ENCODE peak calls at places on chromosomes 12 and 14, in six cellular contexts. V, C, U, H, Y and B are unnamed samples.

GRCh38 chr12:28191018-28191595 is 851 bp downstream of the CCDC91 start:
- DNase-seq in U (peak; percentile 26), C (peak; percentile 60), H (no peak), V (no peak), Y (no peak), B (no peak)

GRCh38 chr14:67722293-67722692 is 20.6 kb downstream of the RDH12 start:
- DNase-seq in V (peak; percentile 47), C (peak; percentile 25), H (peak; percentile 81), U (no peak), Y (peak; percentile 78), B (no peak)

GRCh38 chr14:36935976-36936678 is 236.3 kb downstream of the SLC25A21 start:
- DNase-seq in C (peak; percentile 85), H (peak; percentile 41), U (no peak), V (peak; percentile 24), Y (no peak), B (no peak)

GRCh38 chr14:30034049-30034635 is 106.5 kb upstream of the PRKD1 start:
- DNase-seq in C (no peak), V (peak; percentile 51), H (no peak), Y (no peak), U (no peak), B (no peak)

GRCh38 chr12:21559855-21560569 is 33.9 kb downstream of the SPX start:
- DNase-seq in H (peak; percentile 49), U (no peak), V (peak; percentile 2), Y (no peak), C (peak; percentile 90), B (peak; percentile 62)

GRCh38 chr12:32272465-32272864 is 126.9 kb upstream of the FGD4 start:
- DNase-seq in C (no peak), U (no peak), H (no peak), Y (no peak), V (no peak), B (no peak)

GRCh38 chr12:103050273-103050672 is 92.8 kb downstream of the ASCL1 start:
- DNase-seq in U (no peak), V (no peak), C (no peak), Y (no peak), H (no peak), B (no peak)

GRCh38 chr14:56210570-56210969 is 92.4 kb downstream of the PELI2 start:
- DNase-seq in H (no peak), Y (no peak), U (no peak), C (no peak), V (peak; percentile 48), B (no peak)

GRCh38 chr14:104392001-104392395 is 187.6 kb upstream of the C14orf180 start:
- DNase-seq in H (no peak), C (no peak), V (no peak), U (no peak), Y (no peak), B (no peak)

GRCh38 chr12:115455268-115455681 is 771.3 kb upstream of the TBX3 start:
- DNase-seq in H (no peak), Y (no peak), U (no peak), V (no peak), C (no peak), B (no peak)

GRCh38 chr14:58705066-58705465 is 67.3 kb downstream of the DACT1 start:
- DNase-seq in H (peak; percentile 37), V (peak; percentile 58), U (no peak), Y (no peak), C (no peak), B (no peak)

GRCh38 chr12:123900898-123901376 is 71.7 kb downstream of the CCDC92 start:
- DNase-seq in U (no peak), Y (no peak), V (no peak), H (no peak), C (peak; percentile 47), B (no peak)

GRCh38 chr12:101018540-101018939 is 191.5 kb downstream of the SLC5A8 start:
- DNase-seq in V (peak; percentile 88), U (no peak), Y (peak; percentile 59), H (peak; percentile 81), C (peak; percentile 97), B (peak; percentile 85)

GRCh38 chr12:19709889-19710288 is 270.6 kb downstream of the AEBP2 start:
- DNase-seq in H (no peak), U (no peak), C (no peak), V (no peak), Y (no peak), B (no peak)

GRCh38 chr12:109927622-109928021 is 27.5 kb downstream of the TCHP start:
- DNase-seq in U (peak; percentile 40), V (peak; percentile 50), C (peak; percentile 60), Y (peak; percentile 50), H (peak; percentile 51), B (peak; percentile 47)

GRCh38 chr14:56422703-56423213 is 156.8 kb upstream of the TMEM260 start:
- DNase-seq in V (peak; percentile 76), C (peak; percentile 67), Y (peak; percentile 56), U (peak; percentile 30), H (peak; percentile 92), B (peak; percentile 84)

GRCh38 chr12:84738481-84738972 is 174.1 kb downstream of the SLC6A15 start:
- DNase-seq in U (no peak), H (peak; percentile 88), C (peak; percentile 91), V (peak; percentile 68), Y (no peak), B (peak; percentile 2)

GRCh38 chr14:68468437-68469207 is 324.2 kb downstream of the ZFP36L1 start:
- DNase-seq in Y (no peak), U (no peak), V (peak; percentile 85), C (peak; percentile 96), H (peak; percentile 63), B (peak; percentile 33)

GRCh38 chr14:44149597-44149996 is 357.5 kb downstream of the FSCB start:
- DNase-seq in H (no peak), V (no peak), C (peak; percentile 43), Y (no peak), U (no peak), B (no peak)
- TF ChIP-seq CTCF in H (no peak), V (no peak), C (peak; percentile 37), Y (no peak), U (peak; percentile 22), B (no peak)

DNA sequence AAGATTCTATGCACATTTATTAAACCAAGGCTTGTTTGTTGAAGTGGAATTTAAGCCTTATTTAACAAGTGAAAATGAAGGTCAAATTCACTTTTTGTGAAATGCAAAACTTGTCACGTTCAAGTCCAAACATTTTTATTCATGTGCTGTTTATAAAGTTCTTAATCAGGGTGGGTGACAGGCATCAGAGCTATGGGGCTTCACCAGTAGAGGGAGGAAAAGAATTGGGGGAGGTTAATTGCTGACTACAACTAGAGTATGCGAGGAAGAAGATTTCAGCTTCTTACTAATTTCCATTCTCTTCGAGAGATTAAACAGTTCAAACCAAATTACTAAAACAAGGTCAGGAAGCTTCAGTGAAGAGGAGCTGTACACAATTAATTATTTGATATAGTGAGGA is 9.7 kb downstream of the MOK start:
- DNase-seq in V (peak; percentile 45), U (no peak), Y (no peak), H (peak; percentile 63), C (no peak), B (no peak)
- TF ChIP-seq CTCF in V (peak; percentile 53), U (no peak), Y (peak; percentile 31), H (peak; percentile 69), C (peak; percentile 24), B (no peak)

GRCh38 chr12:93102289-93102688 is 173.2 kb upstream of the EEA1 start:
- DNase-seq in U (no peak), V (no peak), C (no peak), Y (no peak), H (no peak), B (no peak)

GRCh38 chr12:93106910-93107309 is 177.8 kb upstream of the EEA1 start:
- DNase-seq in U (no peak), V (no peak), H (no peak), Y (no peak), C (no peak), B (no peak)

GRCh38 chr12:93102744-93103143 is 173.6 kb upstream of the EEA1 start:
- DNase-seq in H (no peak), U (no peak), V (no peak), Y (no peak), C (no peak), B (no peak)

GRCh38 chr12:93103154-93103553 is 174.1 kb upstream of the EEA1 start:
- DNase-seq in C (no peak), H (peak; percentile 35), U (no peak), V (no peak), Y (no peak), B (no peak)

DNA sequence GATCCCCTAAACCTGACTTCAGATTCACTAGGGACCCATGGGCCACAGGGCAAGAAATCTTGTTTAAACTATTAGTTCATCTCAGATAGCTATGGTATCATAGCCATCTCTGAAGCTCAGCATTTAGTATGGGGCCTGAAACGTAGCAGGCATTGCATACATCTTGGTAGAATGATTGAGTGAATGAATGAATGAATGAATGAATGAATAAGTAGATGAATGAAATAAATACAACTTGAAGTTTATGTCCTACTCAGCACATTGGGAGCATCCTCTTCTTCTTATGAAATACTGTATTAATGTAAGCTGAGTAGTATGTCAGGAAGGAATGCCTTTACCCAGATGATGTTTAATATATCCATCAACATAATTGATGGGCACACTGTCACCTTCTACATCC is 175.4 kb upstream of the EEA1 start:
- DNase-seq in U (no peak), V (no peak), Y (no peak), H (no peak), C (no peak), B (no peak)
- TF ChIP-seq CTCF in U (no peak), V (no peak), Y (no peak), H (no peak), C (no peak), B (no peak)

GRCh38 chr14:20332946-20333782 is at the start of gene CCNB1IP1:
- DNase-seq in H (peak; percentile 91), Y (peak; percentile 63), C (peak; percentile 94), V (peak; percentile 85), U (peak; percentile 86), B (peak; percentile 87)

GRCh38 chr14:20329355-20329754 is 3.7 kb downstream of the CCNB1IP1 start:
- DNase-seq in C (no peak), Y (no peak), H (no peak), V (no peak), U (no peak), B (no peak)

GRCh38 chr14:20334017-20334416 is 938 bp upstream of the CCNB1IP1 start:
- DNase-seq in U (no peak), V (no peak), Y (no peak), C (no peak), H (no peak), B (no peak)

GRCh38 chr14:20331048-20331613 is 1.9 kb downstream of the CCNB1IP1 start:
- DNase-seq in V (no peak), C (no peak), H (no peak), Y (no peak), U (no peak), B (no peak)

DNA sequence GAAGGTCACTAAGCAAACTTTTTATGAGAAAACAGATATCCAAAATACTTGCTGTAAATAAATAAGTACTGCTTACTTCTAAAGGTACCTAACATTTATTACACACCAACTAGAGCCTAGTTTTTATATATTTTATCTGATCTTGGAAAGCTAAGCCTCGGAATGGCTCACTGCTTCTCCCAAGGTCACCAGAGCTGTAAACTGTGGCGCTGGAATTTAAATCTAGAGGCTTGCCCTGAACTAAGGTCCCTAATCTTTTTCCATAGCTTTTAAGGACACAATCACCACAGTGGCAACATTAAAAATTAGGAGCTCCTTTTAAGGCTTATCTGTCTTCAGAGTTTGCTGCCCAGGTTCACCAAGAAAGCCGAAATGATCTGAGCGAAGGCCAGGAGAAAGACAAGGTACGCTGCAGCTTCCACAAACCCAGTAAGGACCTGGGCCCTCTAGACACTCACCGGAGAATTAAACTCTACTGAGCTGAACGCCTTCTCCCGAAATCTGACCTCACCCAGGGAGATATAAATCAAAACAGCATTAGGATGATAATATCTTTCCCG is 613 bp downstream of the CCNB1IP1 start:
- DNase-seq in C (peak; percentile 14), H (peak; percentile 16), Y (peak; percentile 61), U (no peak), V (peak; percentile 9), B (no peak)
- TF ChIP-seq CTCF in C (no peak), H (no peak), Y (no peak), U (no peak), V (no peak), B (no peak)